ENCODE peak calls at places on chromosomes 13 and 19, in six cellular contexts. C, R, Q, Y, H and G are unnamed samples.

GRCh38 chr19:1333789-1334188 is 48.1 kb downstream of the EFNA2 start:
- DNase-seq in C (no peak), R (no peak), Q (no peak), Y (no peak), H (no peak), G (no peak)

GRCh38 chr19:12796146-12797071 is 5.1 kb downstream of the JUNB start:
- DNase-seq in C (peak), R (peak), Q (peak), Y (peak), H (peak), G (no peak)

GRCh38 chr19:30003862-30004261 is 61.8 kb downstream of the URI1 start:
- DNase-seq in C (no peak), R (no peak), Q (no peak), Y (no peak), H (no peak), G (no peak)

GRCh38 chr19:46746281-46746965 is at the start of gene STRN4:
- DNase-seq in C (peak), R (peak), Q (peak), Y (peak), H (peak), G (no peak)

GRCh38 chr19:7916137-7916907 is 1.7 kb downstream of the TGFBR3L start:
- DNase-seq in C (no peak), R (no peak), Q (no peak), Y (no peak), H (peak), G (no peak)

GRCh38 chr19:43476606-43477005 is 11.2 kb upstream of the LYPD3 start:
- DNase-seq in C (no peak), R (peak), Q (no peak), Y (no peak), H (no peak), G (no peak)

GRCh38 chr19:41893899-41894298 is 10.9 kb downstream of the ARHGEF1 start:
- DNase-seq in C (no peak), R (no peak), Q (no peak), Y (no peak), H (no peak), G (no peak)

GRCh38 chr19:17733127-17733526 is 13.8 kb downstream of the MAP1S start:
- DNase-seq in C (no peak), R (no peak), Q (no peak), Y (no peak), H (no peak), G (no peak)

GRCh38 chr19:35869327-35870123 is 1.2 kb downstream of the APLP1 start:
- DNase-seq in C (peak), R (peak), Q (peak), Y (peak), H (peak), G (peak)

GRCh38 chr13:32211788-32212187 is 103.4 kb downstream of the ZAR1L start:
- DNase-seq in C (no peak), R (peak), Q (no peak), Y (no peak), H (no peak), G (no peak)

GRCh38 chr13:102374233-102374632 is 27.6 kb downstream of the FGF14 start:
- DNase-seq in C (no peak), R (no peak), Q (no peak), Y (no peak), H (no peak), G (no peak)

GRCh38 chr19:8487137-8487851 is 15.1 kb downstream of the PRAM1 start:
- DNase-seq in C (peak), R (no peak), Q (no peak), Y (peak), H (no peak), G (no peak)

GRCh38 chr19:38946229-38947010 is 15.7 kb downstream of the MRPS12 start:
- DNase-seq in C (no peak), R (no peak), Q (no peak), Y (no peak), H (peak), G (no peak)

GRCh38 chr13:110308377-110309158 is 1.5 kb downstream of the COL4A2 start:
- DNase-seq in C (no peak), R (peak), Q (peak), Y (no peak), H (no peak), G (no peak)

GRCh38 chr13:66995366-66995663 is 234.8 kb downstream of the PCDH9 start:
- DNase-seq in C (no peak), R (peak), Q (no peak), Y (no peak), H (peak), G (no peak)

GRCh38 chr19:10227215-10227971 is 3.7 kb downstream of the S1PR2 start:
- DNase-seq in C (peak), R (peak), Q (no peak), Y (peak), H (no peak), G (no peak)

GRCh38 chr19:30269638-30270037 is 102.5 kb upstream of the ZNF536 start:
- DNase-seq in C (no peak), R (no peak), Q (no peak), Y (no peak), H (no peak), G (no peak)

GRCh38 chr19:35017507-35017906 is 12.8 kb upstream of the SCN1B start:
- DNase-seq in C (peak), R (no peak), Q (no peak), Y (peak), H (no peak), G (no peak)

GRCh38 chr13:80716610-80717081 is 375.7 kb upstream of the SPRY2 start:
- DNase-seq in C (no peak), R (peak), Q (no peak), Y (peak), H (peak), G (no peak)

GRCh38 chr19:30227661-30228112 is 144.5 kb upstream of the ZNF536 start:
- DNase-seq in C (peak), R (peak), Q (no peak), Y (peak), H (no peak), G (no peak)

GRCh38 chr19:8607386-8607785 is 3.1 kb downstream of the ADAMTS10 start:
- DNase-seq in C (no peak), R (peak), Q (no peak), Y (no peak), H (no peak), G (no peak)

GRCh38 chr13:112850273-112850672 is 118.7 kb upstream of the MCF2L start:
- DNase-seq in C (no peak), R (no peak), Q (no peak), Y (no peak), H (no peak), G (no peak)

GRCh38 chr13:27857271-27857670 is 62.5 kb upstream of the PDX1 start:
- DNase-seq in C (no peak), R (no peak), Q (no peak), Y (no peak), H (no peak), G (no peak)

GRCh38 chr13:40494513-40494912 is 171.9 kb downstream of the FOXO1 start:
- DNase-seq in C (no peak), R (no peak), Q (no peak), Y (no peak), H (peak), G (no peak)

GRCh38 chr13:71864981-71865857 is 1.8 kb downstream of the DACH1 start:
- DNase-seq in C (no peak), R (no peak), Q (no peak), Y (no peak), H (no peak), G (no peak)

GRCh38 chr19:9857076-9857721 is 22.1 kb downstream of the PIN1 start:
- DNase-seq in C (no peak), R (no peak), Q (no peak), Y (no peak), H (no peak), G (no peak)

GRCh38 chr19:45496349-45496953 is 396 bp downstream of the RTN2 start:
- DNase-seq in C (no peak), R (no peak), Q (peak), Y (no peak), H (no peak), G (no peak)

GRCh38 chr19:55082023-55082851 is 6.6 kb downstream of the EPS8L1 start:
- DNase-seq in C (no peak), R (peak), Q (no peak), Y (no peak), H (peak), G (no peak)

GRCh38 chr19:12035220-12036172 is at the start of gene ZNF433:
- DNase-seq in C (peak), R (peak), Q (peak), Y (peak), H (peak), G (peak)

GRCh38 chr19:5246554-5247155 is 94.0 kb downstream of the PTPRS start:
- DNase-seq in C (no peak), R (no peak), Q (no peak), Y (no peak), H (no peak), G (no peak)

GRCh38 chr13:101127741-101128353 is 288.5 kb downstream of the NALCN start:
- DNase-seq in C (no peak), R (peak), Q (no peak), Y (peak), H (peak), G (peak)

GRCh38 chr19:7159105-7159933 is 89.8 kb downstream of the ZNF557 start:
- DNase-seq in C (no peak), R (no peak), Q (no peak), Y (no peak), H (no peak), G (no peak)

GRCh38 chr19:16951529-16951928 is 62.7 kb downstream of the F2RL3 start:
- DNase-seq in C (no peak), R (no peak), Q (no peak), Y (no peak), H (no peak), G (no peak)

GRCh38 chr19:29501816-29502580 is 23.8 kb upstream of the VSTM2B start:
- DNase-seq in C (no peak), R (no peak), Q (no peak), Y (no peak), H (no peak), G (no peak)

GRCh38 chr19:32404213-32404938 is 1.2 kb upstream of the DPY19L3 start:
- DNase-seq in C (no peak), R (no peak), Q (peak), Y (no peak), H (no peak), G (no peak)

GRCh38 chr19:8396563-8397203 is 6.5 kb downstream of the RAB11B start:
- DNase-seq in C (peak), R (peak), Q (peak), Y (peak), H (peak), G (no peak)

GRCh38 chr13:33649212-33649917 is 168.6 kb upstream of the RFC3 start:
- DNase-seq in C (no peak), R (peak), Q (no peak), Y (no peak), H (no peak), G (no peak)

GRCh38 chr13:103140001-103140671 is 73.9 kb upstream of the SLC10A2 start:
- DNase-seq in C (peak), R (no peak), Q (no peak), Y (peak), H (peak), G (peak)